ENCODE peak calls at places on chromosomes 1 and 21, in four cellular contexts. W is pancreas, Y is IMR-90, G is GM20000. M is an unnamed sample.

GRCh38 chr1:51276286-51276685 is 40.2 kb downstream of the RNF11 start:
- DNase-seq in W (no peak), Y (no peak), G (no peak), M (no peak)

GRCh38 chr1:75964760-75965408 is 32.7 kb upstream of the ASB17 start:
- DNase-seq in W (no peak), Y (peak), G (no peak), M (no peak)

GRCh38 chr21:44059710-44060109 is 47.5 kb upstream of the PWP2 start:
- DNase-seq in W (no peak), Y (no peak), G (no peak), M (no peak)

GRCh38 chr1:183234660-183235476 is 48.8 kb downstream of the LAMC2 start:
- DNase-seq in W (no peak), Y (peak), G (no peak), M (peak)

GRCh38 chr1:46757256-46757955 is 38.5 kb upstream of the EFCAB14 start:
- DNase-seq in W (peak), Y (peak), G (no peak), M (no peak)

GRCh38 chr1:221187174-221187573 is 307.9 kb downstream of the HLX start:
- DNase-seq in W (no peak), Y (peak), G (no peak), M (no peak)

GRCh38 chr1:84412316-84412942 is 14.1 kb downstream of the DNASE2B start:
- DNase-seq in W (no peak), Y (peak), G (no peak), M (no peak)

GRCh38 chr1:152182431-152182830 is 23.4 kb upstream of the RPTN start:
- DNase-seq in W (no peak), Y (no peak), G (no peak), M (peak)

GRCh38 chr1:155263067-155263466 is 907 bp upstream of the SCAMP3 start:
- DNase-seq in W (no peak), Y (no peak), G (no peak), M (no peak)

GRCh38 chr1:168674252-168674651 is 54.8 kb downstream of the DPT start:
- DNase-seq in W (no peak), Y (no peak), G (no peak), M (no peak)

GRCh38 chr1:109240158-109241152 is 8.9 kb upstream of the CELSR2 start:
- DNase-seq in W (peak), Y (peak), G (no peak), M (no peak)

GRCh38 chr21:37762606-37763005 is 153.7 kb downstream of the KCNJ6 start:
- DNase-seq in W (no peak), Y (no peak), G (no peak), M (no peak)

GRCh38 chr21:35086357-35086756 is 37.3 kb upstream of the RUNX1 start:
- DNase-seq in W (no peak), Y (peak), G (no peak), M (no peak)

GRCh38 chr1:101236546-101237228 is at the start of gene S1PR1:
- DNase-seq in W (peak), Y (peak), G (peak), M (no peak)

DNA sequence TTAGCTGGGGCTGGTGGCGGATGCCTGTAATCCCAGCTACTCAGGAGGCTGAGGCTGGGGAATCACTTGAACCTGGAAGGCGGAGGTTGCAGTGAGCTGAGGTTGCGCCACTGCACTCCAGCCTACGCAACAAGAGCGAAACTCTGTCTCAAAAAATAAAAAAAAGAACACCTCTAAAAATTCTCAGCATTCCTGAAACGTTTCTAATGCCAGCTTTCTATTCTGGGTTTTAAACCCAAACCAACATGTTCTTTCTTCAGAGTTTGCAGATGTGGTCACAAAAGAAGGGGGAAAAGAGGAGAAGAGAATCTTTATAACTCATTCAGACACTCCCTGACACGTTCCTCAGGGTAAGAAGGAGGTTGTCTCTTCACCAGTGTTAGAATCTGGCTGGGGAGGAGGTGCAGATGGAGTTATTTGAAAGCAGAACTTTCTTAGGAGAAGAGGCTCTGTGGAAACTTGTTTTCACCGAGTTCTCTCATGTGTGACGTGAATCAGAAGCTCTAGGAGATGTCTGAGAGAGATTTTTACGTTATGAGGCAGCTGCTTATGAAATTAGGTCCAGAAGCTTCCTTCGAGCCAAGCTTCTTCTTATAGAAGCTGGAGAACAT is 17.8 kb upstream of the CNR2 start:
- DNase-seq in W (no peak), Y (peak), G (peak), M (no peak)
- TF ChIP-seq CTCF in W (no peak), Y (no peak), G (no peak), M (no peak)

GRCh38 chr1:195897072-195897471 is 711.2 kb downstream of the KCNT2 start:
- DNase-seq in W (no peak), Y (no peak), G (no peak), M (no peak)
- TF ChIP-seq CTCF in W (no peak), Y (no peak), G (no peak), M (no peak)

DNA sequence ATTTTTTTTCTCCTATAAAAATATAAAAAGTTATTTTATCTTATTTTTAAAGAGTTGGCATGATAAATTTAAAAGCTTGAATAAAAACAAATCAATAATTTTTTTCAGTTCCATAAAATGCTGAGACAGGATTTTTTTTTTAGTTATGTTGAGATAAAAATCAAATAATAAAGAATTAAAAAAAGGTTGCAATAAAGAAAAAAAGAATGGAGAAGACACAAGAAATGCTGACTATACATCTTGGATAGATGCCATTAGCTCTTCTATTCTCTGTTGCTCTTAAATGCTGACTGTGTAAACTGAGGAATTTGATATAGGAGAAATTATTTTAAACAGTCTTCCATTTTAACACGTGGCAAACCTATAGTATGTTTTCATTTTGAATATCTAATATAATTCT is 2298.5 kb downstream of the MRPL39 start:
- DNase-seq in W (no peak), Y (no peak), G (no peak), M (no peak)
- TF ChIP-seq CTCF in W (no peak), Y (no peak), G (no peak), M (no peak)

GRCh38 chr1:8423702-8424538 is 106.0 kb downstream of the SLC45A1 start:
- DNase-seq in W (peak), Y (peak), G (peak), M (peak)
- TF ChIP-seq CTCF in W (no peak), Y (no peak), G (no peak), M (peak)

M was measured in Caco-2.